ENCODE peak calls at places on chromosomes 2 and 18, in five cellular contexts. One of them, this sample, is unnamed.

GRCh38 chr2:36785179-36785795 is 88.8 kb downstream of the VIT start:
- DNase-seq in nephron progenitor cell: peak
- DNase-seq in naive thymus-derived CD8-positive, alpha-beta T cell: peak
- DNase-seq in activated T-cell treated with anti-CD3 and anti-CD28 coated beads, Interleukin-2, amount 50 U/mL, for 72 hours: peak
- DNase-seq in D341Med: peak
- DNase-seq in this sample: peak

GRCh38 chr2:239326831-239327535 is 73.8 kb downstream of the HDAC4 start:
- DNase-seq in D341Med: no peak
- DNase-seq in activated T-cell treated with anti-CD3 and anti-CD28 coated beads, Interleukin-2, amount 50 U/mL, for 72 hours: peak
- DNase-seq in nephron progenitor cell: no peak
- DNase-seq in naive thymus-derived CD8-positive, alpha-beta T cell: peak
- DNase-seq in this sample: peak

GRCh38 chr2:118244686-118245085 is 156.4 kb downstream of the INSIG2 start:
- DNase-seq in activated T-cell treated with anti-CD3 and anti-CD28 coated beads, Interleukin-2, amount 50 U/mL, for 72 hours: no peak
- DNase-seq in nephron progenitor cell: no peak
- DNase-seq in naive thymus-derived CD8-positive, alpha-beta T cell: no peak
- DNase-seq in D341Med: no peak
- DNase-seq in this sample: no peak

GRCh38 chr2:118089015-118089800 is 937 bp downstream of the INSIG2 start:
- DNase-seq in activated T-cell treated with anti-CD3 and anti-CD28 coated beads, Interleukin-2, amount 50 U/mL, for 72 hours: peak
- DNase-seq in D341Med: no peak
- DNase-seq in nephron progenitor cell: peak
- DNase-seq in naive thymus-derived CD8-positive, alpha-beta T cell: peak
- DNase-seq in this sample: peak

GRCh38 chr2:45851576-45852304 is 200.3 kb downstream of the PRKCE start:
- DNase-seq in D341Med: no peak
- DNase-seq in activated T-cell treated with anti-CD3 and anti-CD28 coated beads, Interleukin-2, amount 50 U/mL, for 72 hours: no peak
- DNase-seq in nephron progenitor cell: no peak
- DNase-seq in naive thymus-derived CD8-positive, alpha-beta T cell: no peak
- DNase-seq in this sample: no peak

GRCh38 chr2:2892378-2892777 is 485.2 kb downstream of the EIPR1 start:
- DNase-seq in naive thymus-derived CD8-positive, alpha-beta T cell: no peak
- DNase-seq in D341Med: no peak
- DNase-seq in activated T-cell treated with anti-CD3 and anti-CD28 coated beads, Interleukin-2, amount 50 U/mL, for 72 hours: no peak
- DNase-seq in nephron progenitor cell: no peak
- DNase-seq in this sample: no peak

GRCh38 chr2:38836801-38837200 is 38.9 kb downstream of the DHX57 start:
- DNase-seq in D341Med: no peak
- DNase-seq in naive thymus-derived CD8-positive, alpha-beta T cell: no peak
- DNase-seq in nephron progenitor cell: peak
- DNase-seq in activated T-cell treated with anti-CD3 and anti-CD28 coated beads, Interleukin-2, amount 50 U/mL, for 72 hours: no peak
- DNase-seq in this sample: no peak

GRCh38 chr18:56214706-56215105 is 423.7 kb downstream of the TXNL1 start:
- DNase-seq in D341Med: no peak
- DNase-seq in nephron progenitor cell: no peak
- DNase-seq in activated T-cell treated with anti-CD3 and anti-CD28 coated beads, Interleukin-2, amount 50 U/mL, for 72 hours: no peak
- DNase-seq in naive thymus-derived CD8-positive, alpha-beta T cell: no peak
- DNase-seq in this sample: no peak

GRCh38 chr2:144481666-144482065 is 38.3 kb downstream of the ZEB2 start:
- DNase-seq in activated T-cell treated with anti-CD3 and anti-CD28 coated beads, Interleukin-2, amount 50 U/mL, for 72 hours: no peak
- DNase-seq in D341Med: no peak
- DNase-seq in naive thymus-derived CD8-positive, alpha-beta T cell: no peak
- DNase-seq in nephron progenitor cell: no peak
- DNase-seq in this sample: no peak

GRCh38 chr2:40511661-40512213 is 59.8 kb upstream of the SLC8A1 start:
- DNase-seq in activated T-cell treated with anti-CD3 and anti-CD28 coated beads, Interleukin-2, amount 50 U/mL, for 72 hours: no peak
- DNase-seq in D341Med: no peak
- DNase-seq in naive thymus-derived CD8-positive, alpha-beta T cell: no peak
- DNase-seq in nephron progenitor cell: no peak
- DNase-seq in this sample: no peak

GRCh38 chr2:62038980-62039771 is 133.7 kb downstream of the COMMD1 start:
- DNase-seq in naive thymus-derived CD8-positive, alpha-beta T cell: peak
- DNase-seq in nephron progenitor cell: no peak
- DNase-seq in D341Med: no peak
- DNase-seq in activated T-cell treated with anti-CD3 and anti-CD28 coated beads, Interleukin-2, amount 50 U/mL, for 72 hours: peak
- DNase-seq in this sample: peak

GRCh38 chr2:135182190-135182589 is 130.1 kb downstream of the RAB3GAP1 start:
- DNase-seq in activated T-cell treated with anti-CD3 and anti-CD28 coated beads, Interleukin-2, amount 50 U/mL, for 72 hours: no peak
- DNase-seq in naive thymus-derived CD8-positive, alpha-beta T cell: no peak
- DNase-seq in nephron progenitor cell: no peak
- DNase-seq in D341Med: no peak
- DNase-seq in this sample: no peak

GRCh38 chr2:75079575-75079974 is 119.7 kb downstream of the TACR1 start:
- DNase-seq in nephron progenitor cell: no peak
- DNase-seq in D341Med: no peak
- DNase-seq in naive thymus-derived CD8-positive, alpha-beta T cell: no peak
- DNase-seq in activated T-cell treated with anti-CD3 and anti-CD28 coated beads, Interleukin-2, amount 50 U/mL, for 72 hours: no peak
- DNase-seq in this sample: no peak

GRCh38 chr2:9889812-9890261 is 46.6 kb downstream of the TAF1B start:
- DNase-seq in activated T-cell treated with anti-CD3 and anti-CD28 coated beads, Interleukin-2, amount 50 U/mL, for 72 hours: no peak
- DNase-seq in nephron progenitor cell: no peak
- DNase-seq in naive thymus-derived CD8-positive, alpha-beta T cell: no peak
- DNase-seq in D341Med: no peak
- DNase-seq in this sample: no peak

GRCh38 chr2:100990650-100991403 is 11.3 kb upstream of the RPL31 start:
- DNase-seq in D341Med: no peak
- DNase-seq in naive thymus-derived CD8-positive, alpha-beta T cell: no peak
- DNase-seq in nephron progenitor cell: no peak
- DNase-seq in activated T-cell treated with anti-CD3 and anti-CD28 coated beads, Interleukin-2, amount 50 U/mL, for 72 hours: no peak
- DNase-seq in this sample: no peak

GRCh38 chr2:18959952-18960717 is 370.8 kb upstream of the NT5C1B start:
- DNase-seq in nephron progenitor cell: no peak
- DNase-seq in D341Med: no peak
- DNase-seq in activated T-cell treated with anti-CD3 and anti-CD28 coated beads, Interleukin-2, amount 50 U/mL, for 72 hours: no peak
- DNase-seq in naive thymus-derived CD8-positive, alpha-beta T cell: no peak
- DNase-seq in this sample: no peak

GRCh38 chr2:132582360-132582759 is 87.6 kb downstream of the LYPD1 start:
- DNase-seq in D341Med: no peak
- DNase-seq in activated T-cell treated with anti-CD3 and anti-CD28 coated beads, Interleukin-2, amount 50 U/mL, for 72 hours: no peak
- DNase-seq in nephron progenitor cell: no peak
- DNase-seq in naive thymus-derived CD8-positive, alpha-beta T cell: no peak
- DNase-seq in this sample: no peak

GRCh38 chr2:24945907-24946306 is 25.8 kb downstream of the DNAJC27 start:
- DNase-seq in activated T-cell treated with anti-CD3 and anti-CD28 coated beads, Interleukin-2, amount 50 U/mL, for 72 hours: no peak
- DNase-seq in nephron progenitor cell: no peak
- DNase-seq in D341Med: no peak
- DNase-seq in naive thymus-derived CD8-positive, alpha-beta T cell: no peak
- DNase-seq in this sample: no peak

GRCh38 chr18:77115461-77115907 is 17.1 kb downstream of the MBP start:
- DNase-seq in D341Med: no peak
- DNase-seq in activated T-cell treated with anti-CD3 and anti-CD28 coated beads, Interleukin-2, amount 50 U/mL, for 72 hours: no peak
- DNase-seq in naive thymus-derived CD8-positive, alpha-beta T cell: no peak
- DNase-seq in nephron progenitor cell: no peak
- DNase-seq in this sample: no peak

GRCh38 chr2:88018969-88019368 is 2.6 kb upstream of the RNU2-63P start:
- DNase-seq in D341Med: no peak
- DNase-seq in naive thymus-derived CD8-positive, alpha-beta T cell: no peak
- DNase-seq in nephron progenitor cell: no peak
- DNase-seq in activated T-cell treated with anti-CD3 and anti-CD28 coated beads, Interleukin-2, amount 50 U/mL, for 72 hours: no peak
- DNase-seq in this sample: no peak

GRCh38 chr2:7726989-7727388 is 809.8 kb downstream of the RNF144A start:
- DNase-seq in D341Med: no peak
- DNase-seq in nephron progenitor cell: no peak
- DNase-seq in naive thymus-derived CD8-positive, alpha-beta T cell: no peak
- DNase-seq in activated T-cell treated with anti-CD3 and anti-CD28 coated beads, Interleukin-2, amount 50 U/mL, for 72 hours: no peak
- DNase-seq in this sample: no peak

GRCh38 chr2:37599688-37600525 is 71.5 kb downstream of the CDC42EP3 start:
- DNase-seq in D341Med: no peak
- DNase-seq in naive thymus-derived CD8-positive, alpha-beta T cell: peak
- DNase-seq in activated T-cell treated with anti-CD3 and anti-CD28 coated beads, Interleukin-2, amount 50 U/mL, for 72 hours: peak
- DNase-seq in nephron progenitor cell: no peak
- DNase-seq in this sample: no peak

GRCh38 chr2:239249781-239250180 is 151.0 kb downstream of the HDAC4 start:
- DNase-seq in naive thymus-derived CD8-positive, alpha-beta T cell: no peak
- DNase-seq in activated T-cell treated with anti-CD3 and anti-CD28 coated beads, Interleukin-2, amount 50 U/mL, for 72 hours: no peak
- DNase-seq in nephron progenitor cell: no peak
- DNase-seq in D341Med: no peak
- DNase-seq in this sample: no peak